ENCODE peak calls at places on chromosome 3, in five cellular contexts. X is HAP-1; G is uterus; U is SK-N-SH; R is CD4-positive, CD25-positive, alpha-beta regulatory T cell. H is an unnamed sample. For H3K4me1, the result is how much of the 10 kb centered on the place peaks cover.

GRCh38 chr3:55522077-55522476 is 35.0 kb upstream of the WNT5A start:
- DNase-seq in X (no peak), G (no peak), U (no peak), R (no peak), H (peak)

GRCh38 chr3:55630921-55631299 is 143.8 kb upstream of the WNT5A start:
- DNase-seq in X (no peak), R (no peak), U (no peak), G (no peak), H (no peak)

GRCh38 chr3:94423566-94423965 is 360.7 kb downstream of the NSUN3 start:
- DNase-seq in G (no peak), X (no peak), U (no peak), R (no peak), H (no peak)

GRCh38 chr3:160127308-160127707 is 97.9 kb upstream of the C3orf80 start:
- DNase-seq in G (no peak), U (no peak), X (no peak), R (no peak), H (no peak)

GRCh38 chr3:11949351-11949750 is 54.8 kb upstream of the SYN2 start:
- DNase-seq in R (no peak), U (no peak), X (no peak), G (no peak), H (no peak)

GRCh38 chr3:21893250-21893649 is 142.2 kb upstream of the ZNF385D start:
- DNase-seq in R (no peak), X (no peak), U (no peak), G (no peak), H (no peak)

GRCh38 chr3:23183731-23184130 is 19.4 kb upstream of the UBE2E2 start:
- DNase-seq in X (peak), U (peak), G (peak), R (no peak), H (no peak)

GRCh38 chr3:142649996-142650693 is 54.0 kb downstream of the PLS1 start:
- DNase-seq in U (no peak), X (no peak), R (no peak), G (no peak), H (no peak)

GRCh38 chr3:113243846-113244245 is 32.5 kb downstream of the BOC start:
- DNase-seq in X (no peak), G (no peak), U (no peak), R (no peak), H (no peak)

GRCh38 chr3:20043398-20043797 is 3.2 kb downstream of the KAT2B start:
- DNase-seq in G (peak), U (no peak), R (peak), X (peak), H (peak)

GRCh38 chr3:49882182-49882581 is 12.5 kb upstream of the CAMKV start:
- DNase-seq in U (no peak), G (no peak), R (no peak), X (no peak), H (no peak)

GRCh38 chr3:66465034-66465433 is 35.8 kb downstream of the LRIG1 start:
- DNase-seq in U (no peak), X (no peak), R (no peak), G (no peak), H (no peak)

GRCh38 chr3:156694536-156694935 is 20.1 kb downstream of the TIPARP start:
- DNase-seq in G (no peak), U (no peak), X (no peak), R (no peak), H (peak)

GRCh38 chr3:178768072-178768864 is 232.0 kb downstream of the KCNMB2 start:
- DNase-seq in U (no peak), R (no peak), G (no peak), X (no peak), H (no peak)

GRCh38 chr3:16741103-16741758 is 136.0 kb upstream of the DAZL start:
- DNase-seq in G (no peak), X (no peak), R (no peak), U (no peak), H (peak)

GRCh38 chr3:124387008-124387407 is 343.2 kb upstream of the UMPS start:
- DNase-seq in U (no peak), G (no peak), R (no peak), X (no peak), H (no peak)

GRCh38 chr3:53230789-53231188 is 25.0 kb downstream of the TKT start:
- DNase-seq in G (no peak), X (no peak), R (no peak), U (peak), H (no peak)

GRCh38 chr3:158753814-158754213 is 21.6 kb upstream of the RARRES1 start:
- DNase-seq in U (no peak), G (no peak), X (no peak), R (no peak), H (no peak)

GRCh38 chr3:161263057-161263456 is 41.9 kb downstream of the NMD3 start:
- DNase-seq in U (no peak), G (no peak), X (no peak), R (peak), H (no peak)

GRCh38 chr3:181278468-181279238 is 289.1 kb upstream of the DNAJC19 start:
- DNase-seq in R (no peak), X (no peak), G (no peak), U (peak), H (no peak)

GRCh38 chr3:42277676-42278075 is 11.7 kb upstream of the CCK start:
- DNase-seq in X (no peak), G (no peak), R (no peak), U (peak), H (no peak)

GRCh38 chr3:128283429-128283828 is 130.1 kb downstream of the EEFSEC start:
- DNase-seq in U (no peak), X (no peak), R (no peak), G (no peak), H (no peak)

GRCh38 chr3:182389041-182389815 is 404.1 kb upstream of the ATP11B start:
- DNase-seq in R (no peak), U (no peak), X (no peak), G (no peak), H (no peak)

GRCh38 chr3:159169828-159170227 is 368.0 kb downstream of the MFSD1 start:
- DNase-seq in G (no peak), U (no peak), R (no peak), X (no peak), H (peak)

GRCh38 chr3:138260636-138261035 is 69.0 kb downstream of the NME9 start:
- DNase-seq in X (no peak), U (no peak), R (no peak), G (no peak), H (no peak)

GRCh38 chr3:115072265-115073008 is 74.7 kb downstream of the ZBTB20 start:
- DNase-seq in X (peak), G (no peak), R (no peak), U (no peak), H (no peak)

GRCh38 chr3:66066963-66067617 is 28.4 kb upstream of the MAGI1 start:
- DNase-seq in G (no peak), U (no peak), X (no peak), R (no peak), H (no peak)

GRCh38 chr3:112128843-112129727 is 4.0 kb downstream of the GCSAM start:
- DNase-seq in R (peak), X (peak), U (no peak), G (no peak), H (no peak)

GRCh38 chr3:142958707-142959106 is 4.8 kb downstream of the PAQR9 start:
- DNase-seq in R (peak), X (no peak), G (no peak), U (no peak), H (no peak)

GRCh38 chr3:101049532-101049931 is 56.3 kb upstream of the ABI3BP start:
- DNase-seq in R (no peak), G (no peak), X (no peak), U (no peak), H (no peak)

GRCh38 chr3:111152506-111152905 is 80.9 kb downstream of the NECTIN3 start:
- DNase-seq in X (no peak), G (no peak), R (no peak), U (no peak), H (no peak)

GRCh38 chr3:165852150-165852549 is 14.9 kb upstream of the BCHE start:
- DNase-seq in R (no peak), G (no peak), X (peak), U (no peak), H (no peak)

GRCh38 chr3:101549473-101549872 is 12.2 kb upstream of the TRMT10C start:
- DNase-seq in X (no peak), G (no peak), R (no peak), U (no peak), H (no peak)

DNA sequence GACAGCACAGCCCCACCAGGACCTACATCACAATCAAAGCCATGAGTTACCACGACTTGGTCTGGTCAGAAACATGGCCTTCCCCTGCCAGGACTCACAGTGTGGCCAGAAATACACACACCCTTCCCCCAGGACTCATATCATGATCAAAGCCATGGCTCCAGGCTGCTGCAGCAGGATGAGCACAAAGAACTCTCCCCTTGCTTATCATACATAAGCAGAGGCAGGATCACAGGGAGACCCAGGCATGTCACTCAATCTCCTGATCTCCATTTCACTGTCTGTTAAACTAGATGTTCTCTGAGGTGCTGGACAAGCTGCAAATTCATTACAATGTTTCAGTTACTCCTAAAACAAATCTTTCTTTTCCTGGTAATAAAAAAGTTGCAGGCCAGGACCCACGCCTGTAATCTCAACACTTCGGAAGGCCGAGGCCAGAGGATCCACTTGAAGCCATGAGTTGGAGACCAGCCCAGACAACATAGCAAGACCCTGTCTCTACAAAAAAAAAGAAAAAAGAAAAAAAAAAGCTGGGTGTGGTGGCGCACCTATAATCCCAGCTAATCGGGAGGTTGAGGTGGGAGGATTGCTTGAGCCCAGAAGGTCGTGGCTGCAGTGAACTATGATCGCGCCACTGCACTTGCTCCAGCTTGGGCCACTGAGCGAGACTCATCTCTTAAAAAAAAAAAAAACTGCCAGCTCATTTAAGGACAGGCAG is 1.2 kb downstream of the PFKFB4 start:
- DNase-seq in R (no peak), G (no peak), U (no peak), X (no peak), H (no peak)
- H3K4me3 ChIP-seq in R (no peak), G (no peak), U (no peak), X (no peak), H (no peak)

GRCh38 chr3:141407043-141407442 is 38.7 kb downstream of the ZBTB38 start:
- DNase-seq in X (no peak), U (no peak), G (peak), R (no peak), H (no peak)
- H3K4me1 ChIP-seq in X (under half), U (under half), G (under half), R (half or more), H (half or more)

GRCh38 chr3:73137736-73138403 is 76.4 kb downstream of the EBLN2 start:
- DNase-seq in R (no peak), G (no peak), U (peak), X (no peak), H (no peak)

GRCh38 chr3:73136941-73137340 is 75.5 kb downstream of the EBLN2 start:
- DNase-seq in U (no peak), G (no peak), R (no peak), X (no peak), H (no peak)

GRCh38 chr3:73134034-73134433 is 72.6 kb downstream of the EBLN2 start:
- DNase-seq in U (no peak), G (no peak), X (no peak), R (no peak), H (no peak)
- H3K4me3 ChIP-seq in U (no peak), G (no peak), X (no peak), R (no peak), H (no peak)

GRCh38 chr3:185724761-185725160 is 100.1 kb downstream of the IGF2BP2 start:
- DNase-seq in G (no peak), X (no peak), R (no peak), U (no peak), H (no peak)
- H3K4me1 ChIP-seq in G (under half), X (under half), R (under half), U (under half), H (under half)

GRCh38 chr3:132539681-132540080 is 57.4 kb upstream of the ACKR4 start:
- DNase-seq in U (no peak), G (no peak), R (no peak), X (no peak), H (no peak)

GRCh38 chr3:132537297-132537696 is 59.8 kb upstream of the ACKR4 start:
- DNase-seq in R (no peak), X (no peak), U (no peak), G (no peak), H (no peak)

GRCh38 chr3:132538072-132538471 is 59.0 kb upstream of the ACKR4 start:
- DNase-seq in G (no peak), U (no peak), X (no peak), R (no peak), H (no peak)

GRCh38 chr3:132536442-132537153 is 60.5 kb upstream of the ACKR4 start:
- DNase-seq in X (no peak), R (peak), G (no peak), U (no peak), H (no peak)

DNA sequence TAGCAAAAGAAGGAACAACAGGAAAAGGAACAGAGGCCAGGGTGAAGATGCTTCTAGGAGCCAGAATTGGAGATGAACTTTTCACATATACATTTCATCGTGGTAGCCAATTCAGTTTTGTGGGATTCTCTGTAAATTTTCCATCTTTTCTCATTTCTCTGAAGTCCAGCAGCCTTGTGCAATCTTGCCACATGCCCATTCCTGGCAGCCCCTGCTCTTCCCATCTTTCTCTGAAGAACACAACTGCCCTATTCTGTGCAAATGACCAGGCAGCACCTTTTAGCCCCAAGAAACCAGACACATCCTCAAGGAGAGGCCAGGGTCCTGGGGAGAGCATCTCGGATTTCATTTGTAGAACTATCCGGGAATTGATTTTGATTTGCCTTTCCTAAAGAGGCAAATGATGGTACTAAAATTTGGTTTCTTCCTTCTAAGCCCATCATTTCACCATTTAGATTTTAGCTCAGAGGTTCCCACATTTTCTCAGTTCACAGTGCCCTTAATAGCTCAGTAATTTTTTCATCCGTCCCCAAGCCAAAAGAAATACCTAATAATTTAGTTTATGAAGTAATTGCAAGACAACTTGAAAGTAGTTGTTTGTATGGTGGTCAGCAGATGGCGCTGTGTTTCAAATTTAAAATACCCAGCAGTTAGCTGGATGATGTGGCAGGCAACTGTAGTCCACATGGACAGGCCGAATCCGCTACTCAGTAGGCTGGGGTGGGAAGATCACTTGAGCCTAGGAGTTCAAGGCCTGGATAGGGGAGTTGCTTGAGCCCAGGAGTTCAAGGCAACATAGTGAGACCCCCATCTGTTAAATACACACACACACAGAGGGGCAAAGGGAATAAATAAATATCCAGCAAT is 61.3 kb upstream of the ACKR4 start:
- DNase-seq in R (peak), G (peak), U (peak), X (peak), H (peak)
- H3K4me3 ChIP-seq in R (no peak), G (no peak), U (no peak), X (no peak), H (no peak)

GRCh38 chr3:57758686-57759085 is 2.6 kb downstream of the SLMAP start:
- DNase-seq in R (no peak), G (no peak), U (no peak), X (no peak), H (no peak)
- H3K4me1 ChIP-seq in R (half or more), G (under half), U (under half), X (under half), H (under half)

DNA sequence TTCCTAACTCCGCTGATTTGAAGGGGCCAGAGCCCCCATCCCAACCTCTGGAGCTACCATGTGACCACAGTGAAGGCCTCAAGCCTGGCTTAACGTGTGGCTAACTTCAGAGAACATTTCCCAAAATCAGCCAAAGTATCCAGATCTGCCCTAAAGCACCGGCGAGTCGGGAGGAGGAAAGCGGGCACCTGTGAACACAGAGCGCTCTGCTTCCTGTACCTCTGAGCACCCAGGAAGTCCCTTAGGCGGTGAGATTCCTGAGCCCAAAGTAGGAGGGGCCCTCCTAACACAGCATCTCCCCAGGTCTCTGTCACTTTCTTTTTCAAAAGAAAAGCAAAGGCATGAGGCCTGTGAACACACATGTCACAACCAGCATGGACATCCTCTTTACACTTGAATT is 904 bp upstream of the EIF4E3 start:
- DNase-seq in X (no peak), U (no peak), G (no peak), R (peak), H (no peak)
- H3K4me3 ChIP-seq in X (no peak), U (no peak), G (peak), R (peak), H (no peak)

GRCh38 chr3:57160731-57161086 is 4.4 kb downstream of the IL17RD start:
- DNase-seq in U (no peak), X (peak), R (no peak), G (no peak), H (no peak)

GRCh38 chr3:57160046-57160730 is 5.0 kb downstream of the IL17RD start:
- DNase-seq in X (peak), U (no peak), G (peak), R (no peak), H (no peak)

GRCh38 chr3:57161915-57162314 is 3.2 kb downstream of the IL17RD start:
- DNase-seq in U (no peak), R (no peak), X (no peak), G (no peak), H (no peak)

GRCh38 chr3:57158813-57159678 is 6.1 kb downstream of the IL17RD start:
- DNase-seq in R (peak), X (no peak), G (no peak), U (no peak), H (peak)

GRCh38 chr3:57161131-57161538 is 4.0 kb downstream of the IL17RD start:
- DNase-seq in R (no peak), U (peak), X (no peak), G (no peak), H (no peak)
- H3K4me1 ChIP-seq in R (under half), U (under half), X (under half), G (under half), H (under half)

GRCh38 chr3:5022966-5023776 is 43.9 kb downstream of the BHLHE40 start:
- DNase-seq in G (peak), X (no peak), U (no peak), R (no peak), H (peak)

GRCh38 chr3:5023777-5024346 is 44.6 kb downstream of the BHLHE40 start:
- DNase-seq in X (no peak), G (no peak), R (no peak), U (no peak), H (no peak)

GRCh38 chr3:5022187-5022965 is 43.1 kb downstream of the BHLHE40 start:
- DNase-seq in G (no peak), X (no peak), R (peak), U (no peak), H (no peak)

GRCh38 chr3:5029715-5030114 is 50.5 kb downstream of the BHLHE40 start:
- DNase-seq in G (no peak), X (no peak), U (no peak), R (no peak), H (no peak)

GRCh38 chr3:5026046-5026362 is 46.8 kb downstream of the BHLHE40 start:
- DNase-seq in U (no peak), R (no peak), X (no peak), G (no peak), H (no peak)
- H3K4me3 ChIP-seq in U (peak), R (no peak), X (peak), G (peak), H (peak)

DNA sequence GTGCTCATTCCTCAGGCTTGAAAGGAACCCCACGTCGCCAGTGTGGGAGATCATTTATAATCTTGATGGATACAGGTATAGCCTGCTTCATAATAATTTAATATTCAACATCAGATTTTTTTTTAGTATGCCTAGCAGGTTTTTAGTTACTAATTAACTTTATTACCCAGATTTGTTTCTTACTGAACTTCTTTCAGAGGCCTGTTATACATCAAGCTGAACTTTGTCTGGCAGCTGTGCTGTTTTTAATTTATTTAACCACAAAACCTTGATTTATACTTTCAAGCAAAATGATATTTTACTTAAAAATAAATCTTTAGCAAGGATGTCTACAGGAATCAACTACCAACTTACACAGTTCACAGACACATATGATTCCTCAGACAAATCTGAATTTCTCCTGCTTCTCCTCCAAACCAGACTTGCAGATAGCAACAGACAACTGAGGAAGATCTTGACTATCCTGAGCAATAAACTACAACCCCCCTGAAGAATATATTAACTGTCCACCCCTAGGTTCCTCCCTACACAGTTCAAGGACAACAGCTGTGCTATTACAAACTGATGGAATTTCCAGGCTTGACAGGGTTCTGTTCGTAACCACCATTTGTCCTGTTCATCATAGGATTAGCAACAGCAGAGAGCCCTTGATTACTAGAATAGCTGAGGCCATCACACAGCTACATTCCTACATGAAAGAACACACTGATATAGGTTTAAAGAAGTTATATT is 599 bp downstream of the MAP4 start:
- DNase-seq in G (no peak), X (no peak), R (no peak), U (no peak), H (no peak)
- H3K4me1 ChIP-seq in G (under half), X (half or more), R (under half), U (half or more), H (under half)